ENCODE peak calls at places on chromosomes 6 and 20, in six cellular contexts. T is A549, E is endothelial cell of umbilical vein, N is H1, C is HepG2, J is K562. S is an unnamed sample.

GRCh38 chr6:26017567-26017966 is 55.0 kb downstream of the TRIM38 start:
- DNase-seq in J (no peak), N (no peak), C (no peak), E (peak), T (no peak), S (peak)

GRCh38 chr6:26053929-26054658 is 33.1 kb upstream of the HFE start:
- DNase-seq in J (no peak), N (no peak), T (peak), E (no peak), C (no peak), S (no peak)

GRCh38 chr6:155014137-155014536 is 19.0 kb downstream of the TIAM2 start:
- DNase-seq in J (no peak), N (no peak), C (no peak), E (peak), T (no peak), S (no peak)

GRCh38 chr6:43806041-43806757 is 36.2 kb downstream of the VEGFA start:
- DNase-seq in J (no peak), N (no peak), T (peak), E (no peak), C (peak), S (no peak)

GRCh38 chr20:1816384-1817381 is 78.5 kb upstream of the SIRPA start:
- DNase-seq in N (no peak), E (peak), J (no peak), T (peak), C (no peak), S (no peak)

GRCh38 chr6:158283304-158284005 is 28.8 kb upstream of the TULP4 start:
- DNase-seq in E (no peak), N (no peak), C (no peak), J (no peak), T (peak), S (peak)

GRCh38 chr20:3041818-3042504 is 1.5 kb upstream of the GNRH2 start:
- DNase-seq in J (no peak), C (no peak), T (no peak), E (peak), N (no peak), S (peak)

GRCh38 chr20:63239431-63239830 is 3.7 kb downstream of the BIRC7 start:
- DNase-seq in E (no peak), T (no peak), J (no peak), N (no peak), C (no peak), S (no peak)

GRCh38 chr6:13500264-13500663 is 12.9 kb upstream of the GFOD1 start:
- DNase-seq in C (no peak), E (no peak), T (no peak), J (no peak), N (no peak), S (no peak)

GRCh38 chr20:56986931-56987720 is 279.3 kb downstream of the BMP7 start:
- DNase-seq in T (no peak), J (no peak), C (no peak), E (no peak), N (no peak), S (no peak)

GRCh38 chr6:30720738-30721197 is 616 bp downstream of the TUBB start:
- DNase-seq in J (peak), E (peak), C (peak), N (peak), T (peak), S (peak)

GRCh38 chr20:31604567-31605030 is 490 bp upstream of the ID1 start:
- DNase-seq in E (no peak), N (no peak), J (no peak), C (peak), T (no peak), S (no peak)

GRCh38 chr6:89559487-89559886 is 79.1 kb downstream of the LYRM2 start:
- DNase-seq in C (no peak), E (no peak), T (no peak), N (no peak), J (peak), S (peak)

GRCh38 chr20:23446505-23446904 is 6.2 kb downstream of the CST11 start:
- DNase-seq in J (peak), T (peak), E (peak), C (peak), N (peak), S (peak)

GRCh38 chr6:224350-224749 is 67.9 kb upstream of the DUSP22 start:
- DNase-seq in T (no peak), E (no peak), N (no peak), C (no peak), J (no peak), S (no peak)

GRCh38 chr20:50226093-50226974 is 35.7 kb downstream of the CEBPB start:
- DNase-seq in T (no peak), C (no peak), E (no peak), N (no peak), J (peak), S (no peak)

GRCh38 chr6:4133941-4134838 is 1.2 kb downstream of the ECI2 start:
- DNase-seq in N (peak), C (peak), T (no peak), E (peak), J (peak), S (peak)

GRCh38 chr6:72665599-72665998 is 43.7 kb downstream of the KCNQ5 start:
- DNase-seq in T (no peak), J (no peak), C (no peak), N (no peak), E (no peak), S (no peak)

GRCh38 chr20:1434571-1435336 is 31.9 kb downstream of the NSFL1C start:
- DNase-seq in C (no peak), T (no peak), N (no peak), J (no peak), E (peak), S (no peak)

GRCh38 chr6:157097255-157097936 is 225.9 kb downstream of the TMEM242 start:
- DNase-seq in J (no peak), C (no peak), E (no peak), N (no peak), T (no peak), S (no peak)

GRCh38 chr6:35253249-35253648 is 6.3 kb upstream of the ZNF76 start:
- DNase-seq in E (no peak), J (no peak), T (no peak), N (no peak), C (no peak), S (no peak)

GRCh38 chr6:155274533-155274932 is 10.7 kb downstream of the CLDN20 start:
- DNase-seq in N (no peak), T (no peak), J (no peak), E (peak), C (no peak), S (no peak)

GRCh38 chr6:46689657-46690056 is 2.0 kb downstream of the TDRD6 start:
- DNase-seq in J (no peak), E (no peak), T (no peak), N (no peak), C (no peak), S (no peak)

GRCh38 chr6:108661430-108661829 is 100.7 kb downstream of the FOXO3 start:
- DNase-seq in T (no peak), E (no peak), N (no peak), J (no peak), C (no peak), S (no peak)

GRCh38 chr6:18277181-18278006 is 13.1 kb upstream of the DEK start:
- DNase-seq in J (no peak), C (no peak), T (no peak), E (no peak), N (peak), S (peak)

GRCh38 chr20:47502801-47503239 is 1.1 kb downstream of the NCOA3 start:
- DNase-seq in T (peak), J (no peak), N (no peak), C (peak), E (peak), S (no peak)

GRCh38 chr20:49508435-49509199 is 26.1 kb upstream of the KCNB1 start:
- DNase-seq in E (peak), T (peak), J (peak), N (no peak), C (peak), S (no peak)

GRCh38 chr20:53074811-53075314 is 102.7 kb downstream of the TSHZ2 start:
- DNase-seq in T (no peak), E (no peak), C (no peak), J (no peak), N (no peak), S (no peak)

GRCh38 chr6:36329798-36330291 is 6.8 kb downstream of the BNIP5 start:
- DNase-seq in C (no peak), J (no peak), T (no peak), N (peak), E (no peak), S (peak)

GRCh38 chr20:57450419-57450818 is 59.2 kb downstream of the RBM38 start:
- DNase-seq in C (no peak), E (no peak), N (no peak), T (no peak), J (peak), S (no peak)

GRCh38 chr6:161023316-161023715 is 31.7 kb downstream of the MAP3K4 start:
- DNase-seq in N (no peak), J (no peak), C (no peak), E (no peak), T (no peak), S (no peak)

GRCh38 chr6:108441141-108441540 is 119.6 kb upstream of the FOXO3 start:
- DNase-seq in C (no peak), N (no peak), J (no peak), T (no peak), E (peak), S (no peak)

GRCh38 chr20:34683667-34684066 is 6.8 kb upstream of the PIGU start:
- DNase-seq in J (no peak), T (no peak), C (no peak), E (no peak), N (no peak), S (no peak)

GRCh38 chr6:52937908-52938307 is 28.4 kb upstream of the GSTA3 start:
- DNase-seq in J (no peak), E (no peak), N (no peak), C (no peak), T (peak), S (no peak)

DNA sequence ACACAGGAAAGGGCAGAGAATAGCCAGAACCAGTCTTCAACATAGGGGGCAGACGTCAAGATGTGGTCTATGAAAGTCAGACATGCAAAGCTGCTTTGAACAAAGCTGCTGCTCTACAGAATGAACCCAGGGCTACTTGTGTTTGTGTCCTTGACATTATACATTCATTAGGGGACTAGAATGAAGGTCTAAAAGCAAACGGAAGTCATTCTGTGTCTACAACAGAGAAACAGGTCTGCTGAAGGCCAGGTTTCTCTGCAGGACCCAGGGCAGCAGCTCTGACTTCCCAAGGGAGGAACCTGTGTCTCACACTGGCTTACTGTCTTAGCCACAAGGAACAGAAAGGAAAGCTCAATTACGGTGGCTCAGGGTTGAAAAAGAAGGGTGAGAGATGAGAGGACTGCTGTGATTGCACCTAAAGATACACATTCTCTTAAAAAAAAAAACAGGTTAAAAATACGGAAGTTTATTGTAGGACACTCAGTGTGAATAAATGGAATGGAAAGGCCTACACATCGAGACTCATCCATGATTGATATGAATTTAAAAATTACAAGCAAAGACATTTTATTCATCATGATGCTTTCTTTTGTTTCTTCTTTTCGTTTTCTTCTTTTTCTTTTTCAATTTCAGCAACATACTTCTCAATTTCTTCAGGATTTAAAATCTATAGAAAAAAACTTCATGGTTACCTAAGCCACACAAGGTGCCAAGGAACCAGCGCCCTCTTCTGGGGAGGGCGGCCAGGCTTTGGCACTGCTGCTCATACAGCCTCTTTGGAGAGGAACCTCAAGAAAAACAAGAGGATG is 6.7 kb downstream of the PSMA7 start:
- DNase-seq in E (peak), C (peak), T (peak), J (no peak), N (no peak), S (peak)
- TF ChIP-seq JUN in E (no peak), C (no peak), T (no peak), J (no peak), N (no peak), S (no peak)

GRCh38 chr6:143940011-143940597 is 68.0 kb downstream of the PLAGL1 start:
- DNase-seq in C (peak), T (peak), J (peak), N (no peak), E (peak), S (peak)
- TF ChIP-seq JUN in C (no peak), T (no peak), J (no peak), N (no peak), E (no peak), S (no peak)

GRCh38 chr6:166036321-166037105 is 131.1 kb downstream of the TBXT start:
- DNase-seq in J (no peak), E (no peak), C (no peak), N (no peak), T (no peak), S (no peak)

GRCh38 chr6:166029506-166029905 is 138.1 kb downstream of the TBXT start:
- DNase-seq in T (peak), J (no peak), E (no peak), C (no peak), N (no peak), S (no peak)

GRCh38 chr6:166027761-166028160 is 139.9 kb downstream of the TBXT start:
- DNase-seq in N (no peak), E (no peak), C (no peak), T (no peak), J (no peak), S (no peak)

GRCh38 chr6:166031275-166031674 is 136.4 kb downstream of the TBXT start:
- DNase-seq in N (no peak), T (no peak), C (no peak), E (no peak), J (no peak), S (no peak)

GRCh38 chr6:166032366-166033171 is 135.1 kb downstream of the TBXT start:
- DNase-seq in C (no peak), T (peak), N (peak), E (no peak), J (no peak), S (peak)
- TF ChIP-seq JUN in C (no peak), T (no peak), N (no peak), E (no peak), J (no peak), S (no peak)

DNA sequence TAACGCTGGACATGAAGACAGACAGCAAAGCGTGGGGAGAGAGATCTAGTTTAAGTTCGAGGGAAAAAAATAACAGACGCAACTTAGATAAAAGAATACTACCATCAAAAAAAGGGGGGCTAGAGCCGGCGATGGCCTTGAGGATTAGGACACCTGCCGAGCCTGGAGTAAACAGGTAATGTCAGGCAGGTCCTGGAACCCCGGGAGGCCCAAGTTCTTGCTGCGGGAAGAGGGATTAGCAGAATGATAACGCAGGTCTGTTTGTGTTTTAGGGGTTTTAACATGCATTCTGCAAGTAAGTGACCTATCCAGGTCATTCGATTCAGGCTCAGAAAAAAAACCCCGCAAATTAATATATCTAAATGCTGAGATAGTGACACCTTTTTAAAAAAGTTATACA is 754 bp upstream of the TMEM170B start:
- DNase-seq in E (no peak), C (no peak), J (peak), N (peak), T (no peak), S (peak)
- TF ChIP-seq JUN in E (no peak), C (no peak), J (no peak), N (no peak), T (no peak), S (no peak)

GRCh38 chr6:2741756-2742155 is 9.0 kb downstream of the MYLK4 start:
- DNase-seq in E (no peak), J (no peak), N (no peak), T (no peak), C (no peak), S (no peak)
- TF ChIP-seq JUN in E (no peak), J (no peak), N (no peak), T (no peak), C (no peak), S (no peak)

GRCh38 chr6:11204987-11205386 is 27.5 kb downstream of the NEDD9 start:
- DNase-seq in J (no peak), C (no peak), N (no peak), T (no peak), E (no peak), S (no peak)

GRCh38 chr6:11202513-11203305 is 29.8 kb downstream of the NEDD9 start:
- DNase-seq in J (no peak), T (no peak), C (peak), E (peak), N (no peak), S (peak)

GRCh38 chr6:11205721-11206120 is 26.7 kb downstream of the NEDD9 start:
- DNase-seq in C (no peak), N (peak), T (no peak), E (no peak), J (no peak), S (no peak)

GRCh38 chr6:11201772-11202512 is 30.5 kb downstream of the NEDD9 start:
- DNase-seq in T (no peak), J (no peak), E (no peak), C (no peak), N (no peak), S (no peak)

GRCh38 chr6:11203306-11204009 is 29.0 kb downstream of the NEDD9 start:
- DNase-seq in J (no peak), C (no peak), E (no peak), T (no peak), N (no peak), S (no peak)
- TF ChIP-seq JUN in J (no peak), C (no peak), E (no peak), T (no peak), N (no peak), S (no peak)